ENCODE peak calls at places on chromosomes 16 and 17, in four cellular contexts. One of them, this sample, is unnamed.

GRCh38 chr16:50208460-50208931 is 55.4 kb downstream of the TENT4B start:
- DNase-seq in OCI-LY7: no peak
- DNase-seq in cardiac muscle cell: no peak
- DNase-seq in SK-N-SH: no peak
- DNase-seq in this sample: no peak

GRCh38 chr17:53032861-53033271 is 789.9 kb upstream of the KIF2B start:
- DNase-seq in OCI-LY7: peak; percentile 34
- DNase-seq in cardiac muscle cell: peak; percentile 88
- DNase-seq in SK-N-SH: peak; percentile 21
- DNase-seq in this sample: no peak

GRCh38 chr17:64240741-64241347 is 22.2 kb downstream of the TEX2 start:
- DNase-seq in OCI-LY7: no peak
- DNase-seq in cardiac muscle cell: peak; percentile 68
- DNase-seq in SK-N-SH: peak; percentile 87
- DNase-seq in this sample: peak; percentile 84

GRCh38 chr16:4435668-4436067 is 10.0 kb downstream of the DNAJA3 start:
- DNase-seq in OCI-LY7: no peak
- DNase-seq in cardiac muscle cell: peak; percentile 24
- DNase-seq in SK-N-SH: no peak
- DNase-seq in this sample: no peak

GRCh38 chr16:30721606-30722005 is 22.6 kb downstream of the SRCAP start:
- DNase-seq in OCI-LY7: no peak
- DNase-seq in cardiac muscle cell: no peak
- DNase-seq in SK-N-SH: no peak
- DNase-seq in this sample: no peak

GRCh38 chr17:28968269-28968913 is 17.1 kb upstream of the PHF12 start:
- DNase-seq in OCI-LY7: no peak
- DNase-seq in cardiac muscle cell: peak; percentile 52
- DNase-seq in SK-N-SH: no peak
- DNase-seq in this sample: no peak

GRCh38 chr17:46950997-46951621 is 27.9 kb downstream of the RPRML start:
- DNase-seq in OCI-LY7: no peak
- DNase-seq in cardiac muscle cell: peak; percentile 8
- DNase-seq in SK-N-SH: no peak
- DNase-seq in this sample: peak; percentile 75

GRCh38 chr17:27878776-27879562 is 14.2 kb downstream of the LYRM9 start:
- DNase-seq in OCI-LY7: no peak
- DNase-seq in cardiac muscle cell: peak; percentile 7
- DNase-seq in SK-N-SH: peak; percentile 30
- DNase-seq in this sample: peak; percentile 56

GRCh38 chr17:58487589-58488427 is at the start of gene HSF5:
- DNase-seq in OCI-LY7: no peak
- DNase-seq in cardiac muscle cell: peak; percentile 47
- DNase-seq in SK-N-SH: peak; percentile 38
- DNase-seq in this sample: peak; percentile 29

GRCh38 chr16:77376358-77376757 is 58.5 kb downstream of the ADAMTS18 start:
- DNase-seq in OCI-LY7: peak; percentile 10
- DNase-seq in cardiac muscle cell: no peak
- DNase-seq in SK-N-SH: no peak
- DNase-seq in this sample: no peak

GRCh38 chr17:55228683-55229192 is 36.0 kb upstream of the HLF start:
- DNase-seq in OCI-LY7: no peak
- DNase-seq in cardiac muscle cell: no peak
- DNase-seq in SK-N-SH: no peak
- DNase-seq in this sample: no peak

GRCh38 chr17:16534236-16534635 is 34.8 kb downstream of the ZNF287 start:
- DNase-seq in OCI-LY7: no peak
- DNase-seq in cardiac muscle cell: peak; percentile 23
- DNase-seq in SK-N-SH: no peak
- DNase-seq in this sample: no peak

GRCh38 chr17:60573139-60573975 is 26.6 kb upstream of the PPM1D start:
- DNase-seq in OCI-LY7: no peak
- DNase-seq in cardiac muscle cell: peak; percentile 88
- DNase-seq in SK-N-SH: no peak
- DNase-seq in this sample: no peak

GRCh38 chr16:88925540-88925887 is 51.5 kb downstream of the CBFA2T3 start:
- DNase-seq in OCI-LY7: no peak
- DNase-seq in cardiac muscle cell: no peak
- DNase-seq in SK-N-SH: no peak
- DNase-seq in this sample: no peak
- H3K4me1 ChIP-seq in OCI-LY7: peaks cover 15% of the 10 kb centered on the region
- H3K4me1 ChIP-seq in cardiac muscle cell: no peaks in the 10 kb centered on the region
- H3K4me1 ChIP-seq in SK-N-SH: peaks cover 18% of the 10 kb centered on the region
- H3K4me1 ChIP-seq in this sample: peaks cover 2% of the 10 kb centered on the region

GRCh38 chr16:88476203-88476602 is 23.1 kb downstream of the ZFPM1 start:
- DNase-seq in OCI-LY7: no peak
- DNase-seq in cardiac muscle cell: no peak
- DNase-seq in SK-N-SH: no peak
- DNase-seq in this sample: peak; percentile 70
- H3K4me1 ChIP-seq in OCI-LY7: peaks cover 38% of the 10 kb centered on the region
- H3K4me1 ChIP-seq in cardiac muscle cell: peaks cover 33% of the 10 kb centered on the region
- H3K4me1 ChIP-seq in SK-N-SH: no peaks in the 10 kb centered on the region
- H3K4me1 ChIP-seq in this sample: peaks cover 3% of the 10 kb centered on the region

GRCh38 chr17:21034350-21035235 is 8.2 kb downstream of the USP22 start:
- DNase-seq in OCI-LY7: peak; percentile 76
- DNase-seq in cardiac muscle cell: peak; percentile 51
- DNase-seq in SK-N-SH: no peak
- DNase-seq in this sample: no peak
- H3K4me1 ChIP-seq in OCI-LY7: peaks cover 81% of the 10 kb centered on the region
- H3K4me1 ChIP-seq in cardiac muscle cell: peaks cover 60% of the 10 kb centered on the region
- H3K4me1 ChIP-seq in SK-N-SH: peaks cover 30% of the 10 kb centered on the region
- H3K4me1 ChIP-seq in this sample: peaks cover 28% of the 10 kb centered on the region

GRCh38 chr16:85345129-85345639 is 232.9 kb upstream of the CIBAR2 start:
- DNase-seq in OCI-LY7: no peak
- DNase-seq in cardiac muscle cell: no peak
- DNase-seq in SK-N-SH: no peak
- DNase-seq in this sample: no peak

GRCh38 chr16:85348921-85349334 is 236.7 kb upstream of the CIBAR2 start:
- DNase-seq in OCI-LY7: no peak
- DNase-seq in cardiac muscle cell: no peak
- DNase-seq in SK-N-SH: peak; percentile 86
- DNase-seq in this sample: no peak

GRCh38 chr16:85346404-85347212 is 234.3 kb upstream of the CIBAR2 start:
- DNase-seq in OCI-LY7: no peak
- DNase-seq in cardiac muscle cell: no peak
- DNase-seq in SK-N-SH: no peak
- DNase-seq in this sample: no peak

GRCh38 chr16:85348065-85348840 is 236.0 kb upstream of the CIBAR2 start:
- DNase-seq in OCI-LY7: no peak
- DNase-seq in cardiac muscle cell: no peak
- DNase-seq in SK-N-SH: no peak
- DNase-seq in this sample: no peak

GRCh38 chr16:85347213-85347591 is 234.9 kb upstream of the CIBAR2 start:
- DNase-seq in OCI-LY7: no peak
- DNase-seq in cardiac muscle cell: peak; percentile 31
- DNase-seq in SK-N-SH: peak; percentile 63
- DNase-seq in this sample: no peak
- H3K4me1 ChIP-seq in OCI-LY7: no peaks in the 10 kb centered on the region
- H3K4me1 ChIP-seq in cardiac muscle cell: peaks cover 15% of the 10 kb centered on the region
- H3K4me1 ChIP-seq in SK-N-SH: peaks cover 13% of the 10 kb centered on the region
- H3K4me1 ChIP-seq in this sample: peaks cover 6% of the 10 kb centered on the region

GRCh38 chr17:73585583-73585982 is 58.7 kb downstream of the SDK2 start:
- DNase-seq in OCI-LY7: peak; percentile 78
- DNase-seq in cardiac muscle cell: no peak
- DNase-seq in SK-N-SH: no peak
- DNase-seq in this sample: no peak

GRCh38 chr17:73588291-73589095 is 55.8 kb downstream of the SDK2 start:
- DNase-seq in OCI-LY7: peak; percentile 87
- DNase-seq in cardiac muscle cell: no peak
- DNase-seq in SK-N-SH: peak; percentile 64
- DNase-seq in this sample: peak; percentile 21

GRCh38 chr17:73584987-73585386 is 59.3 kb downstream of the SDK2 start:
- DNase-seq in OCI-LY7: no peak
- DNase-seq in cardiac muscle cell: no peak
- DNase-seq in SK-N-SH: no peak
- DNase-seq in this sample: no peak

GRCh38 chr17:73586153-73586906 is 57.9 kb downstream of the SDK2 start:
- DNase-seq in OCI-LY7: no peak
- DNase-seq in cardiac muscle cell: no peak
- DNase-seq in SK-N-SH: peak; percentile 82
- DNase-seq in this sample: no peak

GRCh38 chr17:73586921-73587680 is 57.1 kb downstream of the SDK2 start:
- DNase-seq in OCI-LY7: peak; percentile 78
- DNase-seq in cardiac muscle cell: no peak
- DNase-seq in SK-N-SH: peak; percentile 90
- DNase-seq in this sample: peak; percentile 61
- H3K4me1 ChIP-seq in OCI-LY7: peaks cover 76% of the 10 kb centered on the region
- H3K4me1 ChIP-seq in cardiac muscle cell: peaks cover 12% of the 10 kb centered on the region
- H3K4me1 ChIP-seq in SK-N-SH: no peaks in the 10 kb centered on the region
- H3K4me1 ChIP-seq in this sample: no peaks in the 10 kb centered on the region

GRCh38 chr16:8951447-8952280 is 12.0 kb downstream of the USP7 start:
- DNase-seq in OCI-LY7: peak; percentile 62
- DNase-seq in cardiac muscle cell: no peak
- DNase-seq in SK-N-SH: no peak
- DNase-seq in this sample: no peak

GRCh38 chr16:8950580-8951077 is 13.1 kb downstream of the USP7 start:
- DNase-seq in OCI-LY7: no peak
- DNase-seq in cardiac muscle cell: peak; percentile 80
- DNase-seq in SK-N-SH: no peak
- DNase-seq in this sample: no peak

GRCh38 chr16:8948069-8948593 is 15.6 kb downstream of the USP7 start:
- DNase-seq in OCI-LY7: no peak
- DNase-seq in cardiac muscle cell: no peak
- DNase-seq in SK-N-SH: no peak
- DNase-seq in this sample: no peak

GRCh38 chr16:8948831-8949230 is 14.9 kb downstream of the USP7 start:
- DNase-seq in OCI-LY7: no peak
- DNase-seq in cardiac muscle cell: no peak
- DNase-seq in SK-N-SH: no peak
- DNase-seq in this sample: no peak

GRCh38 chr16:8949536-8950418 is 13.9 kb downstream of the USP7 start:
- DNase-seq in OCI-LY7: no peak
- DNase-seq in cardiac muscle cell: no peak
- DNase-seq in SK-N-SH: no peak
- DNase-seq in this sample: no peak
- H3K4me1 ChIP-seq in OCI-LY7: peaks cover 80% of the 10 kb centered on the region
- H3K4me1 ChIP-seq in cardiac muscle cell: peaks cover 33% of the 10 kb centered on the region
- H3K4me1 ChIP-seq in SK-N-SH: peaks cover 14% of the 10 kb centered on the region
- H3K4me1 ChIP-seq in this sample: peaks cover 34% of the 10 kb centered on the region

DNA sequence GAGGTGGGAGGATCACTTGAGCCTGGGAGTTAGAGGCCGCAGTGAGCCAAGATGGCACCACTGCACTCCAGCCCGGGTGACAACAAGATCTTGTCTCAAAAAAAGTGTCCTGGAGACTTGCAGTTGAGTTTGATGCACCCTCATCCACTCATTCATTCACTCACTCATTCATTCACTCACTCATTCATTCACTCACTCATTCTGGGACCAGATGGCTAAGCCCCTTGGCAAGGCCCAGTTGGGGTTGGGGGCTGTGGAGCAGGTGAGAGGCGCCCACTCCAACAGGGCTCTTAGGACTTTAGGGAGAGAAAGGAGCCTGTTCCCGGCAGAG is 1.1 kb upstream of the AATK start:
- DNase-seq in OCI-LY7: no peak
- DNase-seq in cardiac muscle cell: no peak
- DNase-seq in SK-N-SH: no peak
- DNase-seq in this sample: no peak
- H3K4me1 ChIP-seq in OCI-LY7: no peaks in the 10 kb centered on the region
- H3K4me1 ChIP-seq in cardiac muscle cell: peaks cover 10% of the 10 kb centered on the region
- H3K4me1 ChIP-seq in SK-N-SH: no peaks in the 10 kb centered on the region
- H3K4me1 ChIP-seq in this sample: no peaks in the 10 kb centered on the region

This sample was measured in right cardiac atrium.